ENCODE peak calls at places on chromosomes 2 and 18, in seven cellular contexts. Z is RWPE1; H is activated naive CD4-positive, alpha-beta T cell; W is upper lobe of right lung; U is NCI-H2029; F is T-helper 9 cell; M is NAMALWA. S is an unnamed sample.
A peak's percentile ranks its signal among the peaks of the same experiment; 100 is the strongest.

GRCh38 chr2:203743441-203743932 is 37.0 kb downstream of the CD28 start:
- DNase-seq in Z (peak; percentile 26), H (no peak), W (no peak), U (no peak), F (no peak), M (no peak), S (no peak)

GRCh38 chr2:88601302-88601701 is 26.0 kb downstream of the EIF2AK3 start:
- DNase-seq in Z (no peak), H (no peak), W (no peak), U (no peak), F (no peak), M (peak; percentile 66), S (no peak)

GRCh38 chr2:232634319-232635150 is 1.1 kb downstream of the EFHD1 start:
- DNase-seq in Z (no peak), H (no peak), W (no peak), U (no peak), F (no peak), M (no peak), S (no peak)

GRCh38 chr18:35029770-35030169 is 11.4 kb upstream of the MAPRE2 start:
- DNase-seq in Z (no peak), H (no peak), W (no peak), U (no peak), F (no peak), M (peak; percentile 60), S (no peak)

GRCh38 chr2:101985101-101985792 is 6.5 kb upstream of the IL1R2 start:
- DNase-seq in Z (peak; percentile 86), H (no peak), W (no peak), U (no peak), F (no peak), M (no peak), S (peak; percentile 29)

GRCh38 chr2:177538323-177538722 is 145.8 kb downstream of the AGPS start:
- DNase-seq in Z (no peak), H (no peak), W (no peak), U (no peak), F (no peak), M (no peak), S (no peak)

GRCh38 chr2:199136681-199137080 is 321.1 kb downstream of the SATB2 start:
- DNase-seq in Z (peak; percentile 52), H (no peak), W (no peak), U (no peak), F (no peak), M (no peak), S (no peak)

GRCh38 chr2:140975237-140975636 is 1155.6 kb downstream of the LRP1B start:
- DNase-seq in Z (no peak), H (no peak), W (no peak), U (no peak), F (no peak), M (no peak), S (no peak)

GRCh38 chr2:235293060-235293459 is 200.8 kb upstream of the AGAP1 start:
- DNase-seq in Z (no peak), H (no peak), W (no peak), U (no peak), F (no peak), M (no peak), S (no peak)

GRCh38 chr2:179107737-179108136 is 57.8 kb upstream of the CCDC141 start:
- DNase-seq in Z (no peak), H (no peak), W (no peak), U (no peak), F (no peak), M (no peak), S (no peak)

GRCh38 chr2:55056024-55056521 is 5.8 kb upstream of the RTN4 start:
- DNase-seq in Z (no peak), H (no peak), W (no peak), U (no peak), F (no peak), M (no peak), S (no peak)

GRCh38 chr18:58754544-58755068 is 83.3 kb downstream of the MALT1 start:
- DNase-seq in Z (no peak), H (no peak), W (peak; percentile 72), U (no peak), F (no peak), M (no peak), S (no peak)

GRCh38 chr2:119641562-119642258 is 37.3 kb upstream of the TMEM177 start:
- DNase-seq in Z (peak; percentile 85), H (peak; percentile 62), W (peak; percentile 82), U (peak; percentile 53), F (peak; percentile 57), M (peak; percentile 90), S (peak; percentile 90)

GRCh38 chr18:34223164-34223892 is 1.4 kb downstream of the NOL4 start:
- DNase-seq in Z (no peak), H (no peak), W (no peak), U (peak; percentile 32), F (no peak), M (no peak), S (no peak)

GRCh38 chr2:227183657-227184367 is 19.4 kb downstream of the COL4A3 start:
- DNase-seq in Z (no peak), H (no peak), W (no peak), U (no peak), F (no peak), M (no peak), S (no peak)

GRCh38 chr2:215830313-215830712 is 183.0 kb downstream of the MREG start:
- DNase-seq in Z (peak; percentile 47), H (no peak), W (no peak), U (no peak), F (no peak), M (no peak), S (no peak)

GRCh38 chr2:67626656-67627055 is 229.5 kb downstream of the ETAA1 start:
- DNase-seq in Z (no peak), H (no peak), W (no peak), U (no peak), F (no peak), M (no peak), S (no peak)

GRCh38 chr2:154912215-154912614 is 213.7 kb downstream of the KCNJ3 start:
- DNase-seq in Z (no peak), H (no peak), W (no peak), U (no peak), F (no peak), M (no peak), S (no peak)

GRCh38 chr2:107018366-107018765 is 132.4 kb upstream of the ST6GAL2 start:
- DNase-seq in Z (no peak), H (no peak), W (no peak), U (no peak), F (no peak), M (no peak), S (no peak)

GRCh38 chr2:234251326-234252271 is 201.1 kb downstream of the SPP2 start:
- DNase-seq in Z (peak; percentile 28), H (no peak), W (no peak), U (no peak), F (no peak), M (no peak), S (no peak)

GRCh38 chr18:56389190-56389589 is 249.2 kb downstream of the TXNL1 start:
- DNase-seq in Z (no peak), H (no peak), W (no peak), U (no peak), F (no peak), M (no peak), S (no peak)